ENCODE peak calls at places on chromosome 22, in ten cellular contexts. Y is AG10803; T is NCI-H2029 treated with DMSO at 0.1 percent for 48 hours; N is stimulated activated CD4-positive, alpha-beta T cell treated with anti-CD3 and anti-CD28 coated beads, Interleukin-12 subunit alpha, Interleukin-12 subunit beta, amount 100 ng/mL, for 24 hours; V is left colon; D is A172; J is heart right ventricle; Q is NCI-H1417; E is fibroblast of lung; F is AG04449. P is an unnamed sample.

GRCh38 chr22:27318516-27318915 is 483.0 kb downstream of the MN1 start:
- DNase-seq in Y (peak; percentile 89), T (no peak), N (no peak), V (peak; percentile 64), D (no peak), J (no peak), Q (no peak), E (peak; percentile 35), F (peak; percentile 77), P (no peak)

GRCh38 chr22:36873614-36874308 is 13.0 kb downstream of the NCF4 start:
- DNase-seq in Y (peak; percentile 78), T (no peak), N (no peak), V (peak; percentile 35), D (peak; percentile 27), J (no peak), Q (peak; percentile 2), E (peak; percentile 53), F (no peak), P (peak; percentile 37)

GRCh38 chr22:23670378-23671295 is 20.2 kb upstream of the RGL4 start:
- DNase-seq in Y (no peak), T (no peak), N (no peak), V (no peak), D (no peak), J (no peak), Q (no peak), E (no peak), F (no peak), P (no peak)

GRCh38 chr22:27715078-27715477 is 86.5 kb downstream of the MN1 start:
- DNase-seq in Y (no peak), T (no peak), N (no peak), V (no peak), D (no peak), J (no peak), Q (no peak), E (no peak), F (no peak), P (peak; percentile 81)

GRCh38 chr22:48259991-48260670 is 1497.7 kb downstream of the TBC1D22A start:
- DNase-seq in Y (no peak), T (no peak), N (no peak), V (no peak), D (no peak), J (no peak), Q (no peak), E (no peak), F (no peak), P (no peak)

GRCh38 chr22:46081831-46082210 is 68.5 kb upstream of the PPARA start:
- DNase-seq in Y (no peak), T (no peak), N (no peak), V (peak; percentile 24), D (no peak), J (peak; percentile 24), Q (no peak), E (no peak), F (no peak), P (peak; percentile 51)

GRCh38 chr22:46350646-46351045 is 15.1 kb downstream of the TRMU start:
- DNase-seq in Y (no peak), T (no peak), N (no peak), V (no peak), D (no peak), J (no peak), Q (no peak), E (no peak), F (no peak), P (no peak)

GRCh38 chr22:50267591-50268390 is 2.4 kb downstream of the MAPK11 start:
- DNase-seq in Y (peak; percentile 47), T (no peak), N (peak; percentile 39), V (peak; percentile 55), D (no peak), J (peak; percentile 77), Q (no peak), E (peak; percentile 41), F (no peak), P (peak; percentile 78)

GRCh38 chr22:19549428-19549827 is 25.2 kb upstream of the CLDN5 start:
- DNase-seq in Y (no peak), T (no peak), N (no peak), V (no peak), D (no peak), J (no peak), Q (no peak), E (no peak), F (no peak), P (no peak)

GRCh38 chr22:47357493-47357892 is 595.0 kb downstream of the TBC1D22A start:
- DNase-seq in Y (no peak), T (no peak), N (no peak), V (no peak), D (no peak), J (no peak), Q (no peak), E (no peak), F (no peak), P (no peak)

GRCh38 chr22:39634530-39635399 is 64.2 kb downstream of the CACNA1I start:
- DNase-seq in Y (peak; percentile 76), T (peak; percentile 64), N (peak; percentile 30), V (peak; percentile 31), D (peak; percentile 83), J (no peak), Q (no peak), E (peak; percentile 72), F (peak; percentile 26), P (no peak)

GRCh38 chr22:37765953-37766566 is 41.7 kb upstream of the GCAT start:
- DNase-seq in Y (no peak), T (no peak), N (no peak), V (no peak), D (no peak), J (no peak), Q (no peak), E (no peak), F (no peak), P (no peak)

GRCh38 chr22:40224702-40225101 is 47.0 kb downstream of the TNRC6B start:
- DNase-seq in Y (no peak), T (no peak), N (no peak), V (no peak), D (no peak), J (no peak), Q (no peak), E (no peak), F (no peak), P (no peak)

GRCh38 chr22:19180740-19181410 is 2.3 kb upstream of the SLC25A1 start:
- DNase-seq in Y (no peak), T (no peak), N (no peak), V (no peak), D (no peak), J (no peak), Q (no peak), E (no peak), F (no peak), P (no peak)

GRCh38 chr22:23070418-23071162 is at the start of gene GNAZ:
- DNase-seq in Y (no peak), T (no peak), N (no peak), V (no peak), D (no peak), J (peak; percentile 17), Q (peak; percentile 60), E (no peak), F (no peak), P (peak; percentile 59)

GRCh38 chr22:36395061-36395849 is 7.5 kb upstream of the MYH9 start:
- DNase-seq in Y (no peak), T (peak; percentile 71), N (no peak), V (peak; percentile 74), D (no peak), J (no peak), Q (no peak), E (no peak), F (no peak), P (no peak)

GRCh38 chr22:19292262-19293230 is 1.0 kb upstream of the CLTCL1 start:
- DNase-seq in Y (peak; percentile 69), T (no peak), N (no peak), V (peak; percentile 27), D (no peak), J (no peak), Q (peak; percentile 44), E (peak; percentile 68), F (no peak), P (peak; percentile 74)

P was measured in psoas muscle.